ENCODE peak calls at places on chromosomes 7 and 10, in eight cellular contexts. A is NCI-H69; D is T-helper 2 cell; I is left cardiac atrium; U is neuronal stem cell; G is hepatic stellate cell; C is CD8-positive, alpha-beta memory T cell; Z is substantia nigra. J is an unnamed sample.

GRCh38 chr10:122336332-122336731 is 38.2 kb upstream of the PLEKHA1 start:
- DNase-seq in A (no peak), D (no peak), I (no peak), U (no peak), G (no peak), C (no peak), Z (no peak), J (no peak)

GRCh38 chr10:126499744-126500143 is 111.5 kb upstream of the ADAM12 start:
- DNase-seq in A (peak), D (no peak), I (no peak), U (no peak), G (no peak), C (no peak), Z (no peak), J (no peak)

GRCh38 chr10:17873946-17874345 is 64.8 kb downstream of the MRC1 start:
- DNase-seq in A (no peak), D (no peak), I (no peak), U (no peak), G (no peak), C (no peak), Z (no peak), J (no peak)

GRCh38 chr10:116707981-116708380 is 34.4 kb downstream of the HSPA12A start:
- DNase-seq in A (no peak), D (no peak), I (no peak), U (no peak), G (no peak), C (no peak), Z (no peak), J (no peak)

GRCh38 chr7:36496576-36496975 is 106.9 kb downstream of the ANLN start:
- DNase-seq in A (no peak), D (no peak), I (no peak), U (no peak), G (no peak), C (no peak), Z (no peak), J (no peak)

GRCh38 chr7:156220078-156220605 is 407.9 kb upstream of the SHH start:
- DNase-seq in A (no peak), D (no peak), I (no peak), U (no peak), G (no peak), C (no peak), Z (no peak), J (no peak)

GRCh38 chr7:128398016-128398840 is 11.6 kb downstream of the IMPDH1 start:
- DNase-seq in A (peak), D (no peak), I (peak), U (no peak), G (peak), C (peak), Z (peak), J (peak)

GRCh38 chr10:30493609-30494530 is 59.9 kb downstream of the MAP3K8 start:
- DNase-seq in A (no peak), D (no peak), I (peak), U (no peak), G (peak), C (no peak), Z (peak), J (no peak)

GRCh38 chr7:75961194-75961593 is 33.2 kb downstream of the TMEM120A start:
- DNase-seq in A (peak), D (no peak), I (no peak), U (no peak), G (no peak), C (no peak), Z (no peak), J (no peak)

GRCh38 chr7:128846781-128847444 is 15.7 kb upstream of the ATP6V1F start:
- DNase-seq in A (no peak), D (no peak), I (no peak), U (no peak), G (no peak), C (no peak), Z (no peak), J (no peak)

GRCh38 chr10:59319854-59320253 is 42.5 kb downstream of the FAM13C start:
- DNase-seq in A (peak), D (no peak), I (no peak), U (no peak), G (no peak), C (no peak), Z (no peak), J (no peak)

GRCh38 chr10:500876-501275 is 188.6 kb downstream of the DIP2C start:
- DNase-seq in A (no peak), D (no peak), I (no peak), U (no peak), G (no peak), C (no peak), Z (no peak), J (no peak)

GRCh38 chr10:89138755-89139154 is 68.4 kb downstream of the CH25H start:
- DNase-seq in A (no peak), D (no peak), I (no peak), U (no peak), G (no peak), C (no peak), Z (no peak), J (no peak)

GRCh38 chr10:34254596-34254995 is 560.5 kb downstream of the PARD3 start:
- DNase-seq in A (peak), D (no peak), I (no peak), U (no peak), G (no peak), C (no peak), Z (no peak), J (peak)

GRCh38 chr10:119540038-119540437 is 2.5 kb downstream of the RGS10 start:
- DNase-seq in A (no peak), D (no peak), I (no peak), U (no peak), G (no peak), C (no peak), Z (no peak), J (no peak)

GRCh38 chr7:106570948-106571418 is 90.0 kb downstream of the CCDC71L start:
- DNase-seq in A (peak), D (no peak), I (no peak), U (no peak), G (no peak), C (no peak), Z (no peak), J (no peak)

GRCh38 chr7:48182736-48183369 is 11.6 kb downstream of the ABCA13 start:
- DNase-seq in A (peak), D (no peak), I (no peak), U (no peak), G (peak), C (no peak), Z (no peak), J (no peak)

GRCh38 chr7:115561341-115562110 is 469.0 kb downstream of the TFEC start:
- DNase-seq in A (no peak), D (no peak), I (no peak), U (no peak), G (peak), C (no peak), Z (no peak), J (no peak)

GRCh38 chr10:91957091-91957490 is 33.5 kb downstream of the BTAF1 start:
- DNase-seq in A (no peak), D (no peak), I (no peak), U (no peak), G (no peak), C (no peak), Z (no peak), J (no peak)

GRCh38 chr7:37495574-37496184 is 47.0 kb upstream of the ELMO1 start:
- DNase-seq in A (peak), D (no peak), I (no peak), U (no peak), G (peak), C (peak), Z (no peak), J (peak)

GRCh38 chr10:71262027-71262426 is 49.7 kb downstream of the UNC5B start:
- DNase-seq in A (peak), D (no peak), I (no peak), U (no peak), G (no peak), C (no peak), Z (no peak), J (no peak)

GRCh38 chr7:102132209-102132752 is 154.4 kb upstream of the SH2B2 start:
- DNase-seq in A (no peak), D (no peak), I (no peak), U (no peak), G (no peak), C (no peak), Z (no peak), J (no peak)

GRCh38 chr7:19773361-19773760 is at the start of gene TMEM196:
- DNase-seq in A (peak), D (no peak), I (no peak), U (no peak), G (no peak), C (no peak), Z (no peak), J (no peak)

GRCh38 chr7:4226166-4226857 is 455.8 kb upstream of the FOXK1 start:
- DNase-seq in A (peak), D (no peak), I (no peak), U (no peak), G (no peak), C (no peak), Z (no peak), J (no peak)

GRCh38 chr7:106542550-106543220 is 118.3 kb downstream of the CCDC71L start:
- DNase-seq in A (peak), D (no peak), I (peak), U (peak), G (peak), C (peak), Z (no peak), J (peak)

GRCh38 chr7:143884978-143885559 is 16.9 kb downstream of the TCAF1 start:
- DNase-seq in A (peak), D (no peak), I (peak), U (peak), G (peak), C (no peak), Z (peak), J (peak)

GRCh38 chr7:19030280-19030679 is 87.2 kb downstream of the TWIST1 start:
- DNase-seq in A (no peak), D (no peak), I (no peak), U (no peak), G (no peak), C (no peak), Z (no peak), J (no peak)

GRCh38 chr10:43795639-43796038 is 147.0 kb upstream of the ZNF32 start:
- DNase-seq in A (no peak), D (no peak), I (no peak), U (no peak), G (no peak), C (no peak), Z (no peak), J (no peak)

GRCh38 chr10:128721851-128722250 is 595.6 kb upstream of the MKI67 start:
- DNase-seq in A (no peak), D (no peak), I (no peak), U (no peak), G (no peak), C (no peak), Z (no peak), J (no peak)

GRCh38 chr7:115477193-115477651 is 553.3 kb downstream of the TFEC start:
- DNase-seq in A (peak), D (no peak), I (peak), U (peak), G (peak), C (no peak), Z (no peak), J (no peak)

GRCh38 chr10:103637855-103638561 is 144.5 kb downstream of the NEURL1 start:
- DNase-seq in A (no peak), D (no peak), I (peak), U (no peak), G (peak), C (no peak), Z (peak), J (no peak)

GRCh38 chr7:26815452-26815851 is 48.9 kb downstream of the SKAP2 start:
- DNase-seq in A (peak), D (no peak), I (no peak), U (no peak), G (no peak), C (no peak), Z (no peak), J (no peak)

GRCh38 chr7:128827248-128827958 is 2.8 kb upstream of the FLNC start:
- DNase-seq in A (no peak), D (no peak), I (peak), U (no peak), G (peak), C (no peak), Z (peak), J (no peak)

GRCh38 chr10:80552151-80552646 is 14.5 kb downstream of the SH2D4B start:
- DNase-seq in A (peak), D (no peak), I (no peak), U (peak), G (no peak), C (no peak), Z (no peak), J (no peak)

GRCh38 chr10:99370993-99371392 is 41.8 kb downstream of the CNNM1 start:
- DNase-seq in A (peak), D (no peak), I (no peak), U (peak), G (no peak), C (no peak), Z (no peak), J (peak)